ENCODE peak calls at places on chromosomes 5 and 9, in four cellular contexts. U is cardiac muscle cell, Y is A549, F is stomach. X is an unnamed sample.

GRCh38 chr5:126124706-126125345 is 298.4 kb upstream of the GRAMD2B start:
- DNase-seq in U (peak; percentile 74), F (no peak), Y (no peak), X (no peak)

GRCh38 chr9:124835026-124835501 is 18.2 kb upstream of the WDR38 start:
- DNase-seq in Y (peak; percentile 46), U (peak; percentile 92), F (peak; percentile 89), X (peak; percentile 85)

GRCh38 chr5:135700731-135701130 is 121.9 kb upstream of the CXCL14 start:
- DNase-seq in Y (no peak), F (no peak), U (no peak), X (no peak)

GRCh38 chr5:77893225-77893860 is 117.2 kb upstream of the TBCA start:
- DNase-seq in Y (peak; percentile 83), U (peak; percentile 95), F (no peak), X (no peak)

GRCh38 chr9:116471093-116471906 is 215.8 kb upstream of the TRIM32 start:
- DNase-seq in F (no peak), U (peak; percentile 98), Y (no peak), X (no peak)

GRCh38 chr9:18499987-18500386 is 26.0 kb downstream of the ADAMTSL1 start:
- DNase-seq in F (no peak), Y (no peak), U (no peak), X (no peak)

GRCh38 chr5:23330726-23331125 is 176.7 kb upstream of the PRDM9 start:
- DNase-seq in Y (no peak), U (no peak), F (no peak), X (no peak)

GRCh38 chr9:97160255-97160654 is 121.3 kb upstream of the CTSV start:
- DNase-seq in Y (no peak), U (no peak), F (no peak), X (no peak)

GRCh38 chr9:112971415-112971814 is 40.6 kb downstream of the ZNF883 start:
- DNase-seq in Y (peak; percentile 25), U (peak; percentile 22), F (no peak), X (peak; percentile 15)

GRCh38 chr5:151739395-151739794 is 19.0 kb downstream of the ATOX1 start:
- DNase-seq in F (no peak), U (peak; percentile 63), Y (no peak), X (no peak)

GRCh38 chr9:126293522-126293889 is 33.1 kb upstream of the MVB12B start:
- DNase-seq in Y (no peak), U (no peak), F (no peak), X (no peak)

GRCh38 chr5:132752581-132753125 is 5.4 kb downstream of the CCNI2 start:
- DNase-seq in Y (no peak), F (no peak), U (no peak), X (no peak)

GRCh38 chr5:132754947-132755346 is 7.7 kb downstream of the CCNI2 start:
- DNase-seq in U (peak; percentile 58), F (no peak), Y (peak; percentile 29), X (no peak)

GRCh38 chr5:132751971-132752580 is 4.8 kb downstream of the CCNI2 start:
- DNase-seq in U (no peak), F (no peak), Y (no peak), X (no peak)

GRCh38 chr5:132754111-132754510 is 6.9 kb downstream of the CCNI2 start:
- DNase-seq in F (no peak), Y (no peak), U (no peak), X (no peak)

DNA sequence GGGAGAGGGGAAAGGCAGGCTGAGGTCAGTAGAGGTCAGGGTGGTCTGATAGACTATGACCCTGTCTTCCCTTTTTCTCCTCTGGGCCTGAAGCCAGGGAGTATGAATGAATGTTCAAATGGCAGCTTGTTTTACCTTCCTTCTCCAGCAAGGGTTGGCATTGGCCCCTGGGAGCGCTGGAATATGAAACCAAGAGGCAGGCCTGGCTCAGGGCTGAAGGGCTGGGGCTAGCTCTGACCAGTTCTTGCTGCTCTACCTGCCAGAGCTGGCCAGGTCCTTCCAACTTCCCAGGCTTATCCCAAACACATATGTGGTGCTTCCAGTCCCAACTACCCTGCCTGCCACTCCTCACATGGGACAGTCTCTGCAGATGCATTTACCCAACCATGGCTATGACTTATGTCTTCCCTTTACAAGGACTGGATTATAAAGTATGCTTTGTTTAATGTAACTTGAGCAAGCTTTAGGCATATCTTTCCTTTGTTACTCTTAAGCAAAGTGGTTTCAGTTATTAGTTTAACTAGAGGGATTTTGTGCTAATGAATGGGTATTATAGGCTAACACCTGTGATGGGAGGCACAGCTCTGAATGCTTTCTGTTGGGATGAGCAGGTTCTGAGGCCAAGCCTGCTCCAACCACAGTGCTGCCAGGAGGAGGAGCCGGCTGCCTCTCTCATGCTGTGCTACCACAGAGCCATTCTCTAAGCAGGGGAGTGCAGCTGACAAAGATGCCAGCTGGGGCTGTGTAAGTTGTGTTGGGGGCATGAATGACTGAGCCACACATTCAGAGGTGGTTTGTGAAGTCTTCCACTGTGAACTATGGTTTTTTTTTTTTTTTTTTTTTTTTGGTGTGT is 6.1 kb downstream of the CCNI2 start:
- DNase-seq in Y (peak; percentile 18), U (no peak), F (peak; percentile 78), X (no peak)
- TF ChIP-seq CTCF in Y (no peak), U (no peak), F (no peak), X (no peak)

GRCh38 chr9:35666045-35666444 is 1.1 kb upstream of the ARHGEF39 start:
- DNase-seq in U (peak; percentile 75), Y (no peak), F (no peak), X (no peak)

GRCh38 chr9:35665471-35665818 is 450 bp upstream of the ARHGEF39 start:
- DNase-seq in F (no peak), Y (no peak), U (no peak), X (no peak)

GRCh38 chr9:35662437-35662836 is 2.6 kb downstream of the ARHGEF39 start:
- DNase-seq in F (no peak), Y (no peak), U (no peak), X (no peak)

GRCh38 chr9:35666547-35666946 is 1.6 kb upstream of the ARHGEF39 start:
- DNase-seq in Y (no peak), F (no peak), U (no peak), X (no peak)

DNA sequence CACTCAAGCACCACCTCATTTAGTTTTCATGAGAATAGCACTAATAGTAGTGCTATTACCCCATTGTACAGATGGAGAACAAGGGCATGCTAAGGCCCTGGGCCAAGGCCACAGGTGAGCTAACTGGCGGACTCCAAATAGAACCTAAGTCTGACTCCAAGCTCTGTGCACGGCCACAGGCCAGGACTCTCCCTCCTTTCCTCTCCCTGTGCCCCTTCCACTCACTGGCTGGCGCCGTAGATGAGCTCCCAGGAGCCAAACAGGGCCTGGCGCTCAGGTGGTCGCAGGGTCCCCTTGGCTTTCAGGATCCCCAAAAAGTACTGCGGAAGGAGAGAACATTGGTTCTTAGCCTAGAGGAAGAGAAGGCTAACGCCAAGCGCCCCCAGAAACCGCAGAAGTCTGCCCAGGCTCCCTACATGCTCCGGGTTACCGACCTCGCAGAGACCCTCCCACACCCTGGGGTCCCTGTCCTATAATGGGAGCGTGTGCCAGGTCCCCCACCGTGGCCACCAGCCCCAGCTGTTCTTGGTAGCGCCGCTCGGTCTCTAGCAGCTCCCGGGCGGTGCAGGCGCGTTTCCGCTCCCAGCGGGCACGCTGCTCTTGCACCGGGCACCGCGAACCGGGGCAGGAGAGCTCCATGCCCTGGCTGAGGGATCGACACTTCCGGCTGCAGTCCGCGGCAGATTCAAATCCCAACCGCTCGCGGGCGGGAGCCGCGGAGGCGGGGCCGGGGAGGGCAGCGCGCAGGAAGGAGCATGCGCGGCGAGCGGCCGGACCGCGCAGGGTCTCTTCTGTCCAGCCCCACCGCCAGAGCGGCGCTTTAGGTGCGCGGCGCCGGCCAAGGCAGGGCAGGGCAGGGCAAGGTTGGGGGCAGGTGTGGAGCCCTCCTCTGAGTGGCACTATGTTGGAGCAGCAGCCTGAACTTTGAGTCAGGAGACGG is at the start of gene ARHGEF39:
- DNase-seq in U (peak; percentile 79), Y (peak; percentile 86), F (peak; percentile 89), X (peak; percentile 78)
- TF ChIP-seq CTCF in U (peak; percentile 34), Y (peak; percentile 47), F (no peak), X (no peak)

GRCh38 chr9:68678430-68678829 is 26.6 kb upstream of the PIP5K1B start:
- DNase-seq in F (no peak), U (peak; percentile 18), Y (peak; percentile 19), X (no peak)
- TF ChIP-seq CTCF in F (no peak), U (peak; percentile 32), Y (no peak), X (peak; percentile 9)

GRCh38 chr5:53426878-53427277 is 53.6 kb upstream of the FST start:
- DNase-seq in F (no peak), Y (no peak), U (no peak), X (no peak)

GRCh38 chr5:53424691-53425597 is 55.5 kb upstream of the FST start:
- DNase-seq in U (peak; percentile 72), Y (no peak), F (no peak), X (no peak)

GRCh38 chr5:53427965-53428364 is 52.5 kb upstream of the FST start:
- DNase-seq in U (no peak), F (no peak), Y (no peak), X (no peak)

GRCh38 chr5:53426517-53426839 is 54.0 kb upstream of the FST start:
- DNase-seq in Y (no peak), U (no peak), F (no peak), X (no peak)

DNA sequence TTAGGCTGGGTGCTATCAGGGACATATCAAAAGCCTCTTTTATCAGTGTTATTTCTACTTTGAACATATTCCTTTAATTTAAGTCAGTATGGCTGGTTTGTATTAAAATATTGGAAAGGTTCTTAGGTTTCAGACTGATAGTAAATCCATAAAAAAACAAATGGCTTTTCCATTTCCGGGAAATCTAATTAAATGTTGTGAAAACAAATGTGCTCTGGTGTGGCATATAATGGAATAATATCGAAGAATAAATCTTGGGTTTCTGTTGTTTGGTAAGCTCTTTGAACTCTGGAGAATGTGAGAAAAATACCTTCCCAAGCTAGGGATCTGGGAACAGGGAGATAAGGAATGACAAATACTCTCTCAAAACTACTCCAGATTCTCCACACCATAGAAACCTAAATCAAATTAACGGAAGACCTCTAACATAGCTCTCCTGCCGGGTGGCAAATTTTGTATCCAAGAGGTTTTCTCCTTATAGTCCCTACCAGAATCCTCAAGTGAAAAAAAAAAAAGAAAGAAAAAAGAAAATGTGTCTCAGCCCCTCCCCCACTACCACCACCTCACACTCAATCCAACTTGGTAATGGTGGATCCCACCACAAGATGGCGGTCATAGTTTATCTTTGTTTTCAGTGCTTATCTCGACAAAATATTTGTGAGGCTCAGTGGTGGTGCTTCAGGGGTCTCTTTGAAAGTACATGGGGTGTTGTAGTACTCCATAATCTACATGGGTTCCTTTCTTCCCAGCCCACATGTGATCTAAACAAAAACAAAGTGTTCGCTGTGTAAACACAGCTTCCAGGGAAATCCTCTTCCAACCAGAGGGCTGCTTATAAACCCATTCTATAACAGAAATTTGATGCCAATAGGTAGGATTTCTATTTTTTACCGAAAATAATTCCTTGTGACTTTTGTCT is 54.6 kb upstream of the FST start:
- DNase-seq in F (no peak), Y (peak; percentile 45), U (peak; percentile 35), X (peak; percentile 12)
- TF ChIP-seq CTCF in F (no peak), Y (peak; percentile 20), U (peak; percentile 21), X (peak; percentile 22)

X was measured in pancreas.